ENCODE peak calls at places on chromosomes 6 and 20, in nine cellular contexts. H is GM13977, X is ovary, W is mesothelial cell of epicardium, L is cardiac fibroblast, D is endothelial cell, Z is epithelial cell of proximal tubule, G is upper lobe of left lung, Y is IMR-90. K is an unnamed sample.

GRCh38 chr6:28000351-28001045 is 43.5 kb downstream of the OR2B6 start:
- DNase-seq in Z (no peak), X (no peak), L (no peak), D (no peak), H (no peak), Y (no peak), W (no peak), G (no peak), K (no peak)

GRCh38 chr20:44714701-44715494 is at the start of gene CCN5:
- DNase-seq in X (peak; percentile 96), H (no peak), D (no peak), L (peak; percentile 81), W (no peak), G (peak; percentile 91), Y (peak; percentile 64), Z (no peak), K (peak; percentile 92)

GRCh38 chr6:49524541-49524940 is 24.8 kb downstream of the GLYATL3 start:
- DNase-seq in L (no peak), G (no peak), X (no peak), Z (no peak), H (no peak), D (no peak), W (no peak), Y (no peak), K (no peak)

GRCh38 chr20:48584391-48585249 is 243.2 kb downstream of the PREX1 start:
- DNase-seq in W (no peak), Z (no peak), L (no peak), X (no peak), D (no peak), G (no peak), H (no peak), Y (no peak), K (peak; percentile 19)

GRCh38 chr20:43914286-43914685 is 366 bp upstream of the TOX2 start:
- DNase-seq in Y (no peak), D (no peak), X (no peak), W (no peak), G (peak; percentile 83), H (no peak), Z (no peak), L (no peak), K (no peak)

GRCh38 chr20:2651772-2652723 is at the start of gene NOP56:
- DNase-seq in D (peak; percentile 97), H (peak; percentile 95), Z (no peak), X (peak; percentile 93), L (peak; percentile 91), G (peak; percentile 98), Y (peak; percentile 86), W (peak; percentile 86), K (peak; percentile 85)

GRCh38 chr6:25223421-25224052 is 55.6 kb upstream of the CARMIL1 start:
- DNase-seq in H (peak; percentile 63), Z (no peak), W (peak; percentile 56), Y (peak; percentile 73), D (peak; percentile 66), L (peak; percentile 82), G (no peak), X (peak; percentile 76), K (peak; percentile 76)

GRCh38 chr6:166627875-166628849 is 1.1 kb upstream of the RPS6KA2 start:
- DNase-seq in X (peak; percentile 77), Z (no peak), G (peak; percentile 91), H (peak; percentile 61), Y (peak; percentile 55), L (peak; percentile 62), D (peak; percentile 87), W (no peak), K (peak; percentile 70)

GRCh38 chr20:8527998-8528397 is 395.9 kb downstream of the PLCB1 start:
- DNase-seq in L (peak; percentile 93), G (no peak), D (no peak), Y (peak; percentile 95), X (no peak), W (no peak), H (no peak), Z (no peak), K (no peak)

GRCh38 chr6:55198708-55199107 is 24.4 kb downstream of the HCRTR2 start:
- DNase-seq in G (no peak), Y (no peak), W (no peak), H (no peak), D (no peak), Z (no peak), X (no peak), L (no peak), K (no peak)

GRCh38 chr6:13395272-13396237 is 67.2 kb upstream of the TBC1D7 start:
- DNase-seq in Y (peak; percentile 83), X (peak; percentile 50), G (no peak), D (no peak), Z (no peak), H (peak; percentile 55), W (peak; percentile 61), L (peak; percentile 89), K (peak; percentile 83)

GRCh38 chr6:92706976-92707375 is 712.4 kb downstream of the EPHA7 start:
- DNase-seq in L (no peak), G (no peak), H (no peak), D (no peak), Z (peak; percentile 53), W (no peak), X (no peak), Y (no peak), K (no peak)

GRCh38 chr20:329325-329695 is 4.0 kb downstream of the SOX12 start:
- DNase-seq in W (no peak), Y (no peak), D (no peak), Z (no peak), L (no peak), X (no peak), G (no peak), H (no peak), K (no peak)

GRCh38 chr6:34249469-34250370 is 914 bp upstream of the SMIM29 start:
- DNase-seq in Y (no peak), L (no peak), G (no peak), X (no peak), Z (no peak), W (no peak), H (no peak), D (no peak), K (no peak)

GRCh38 chr6:135535989-135536414 is 38.5 kb upstream of the AHI1 start:
- DNase-seq in Y (peak; percentile 98), W (no peak), Z (peak; percentile 38), X (no peak), D (peak; percentile 15), G (no peak), L (peak; percentile 90), H (peak; percentile 21), K (no peak)

GRCh38 chr6:107230448-107230847 is 115.1 kb upstream of the BEND3 start:
- DNase-seq in G (no peak), X (no peak), H (no peak), Z (no peak), Y (no peak), D (no peak), L (no peak), W (no peak), K (no peak)

GRCh38 chr20:21272279-21272678 is 30.9 kb upstream of the XRN2 start:
- DNase-seq in X (no peak), Y (peak; percentile 51), D (no peak), Z (no peak), W (no peak), L (peak; percentile 35), G (no peak), H (no peak), K (no peak)

GRCh38 chr20:19813839-19814238 is 55.8 kb downstream of the RIN2 start:
- DNase-seq in L (peak; percentile 76), D (no peak), Y (peak; percentile 34), H (no peak), G (no peak), W (no peak), Z (no peak), X (no peak), K (no peak)

GRCh38 chr6:402901-403658 is 11.5 kb downstream of the IRF4 start:
- DNase-seq in H (no peak), X (no peak), D (no peak), L (no peak), Z (no peak), W (no peak), Y (no peak), G (no peak), K (no peak)

GRCh38 chr20:44428174-44429016 is 47.3 kb upstream of the TTPAL start:
- DNase-seq in W (no peak), Y (no peak), G (no peak), X (no peak), L (no peak), H (no peak), Z (no peak), D (no peak), K (no peak)

GRCh38 chr6:93902517-93902916 is 483.2 kb upstream of the EPHA7 start:
- DNase-seq in H (no peak), D (no peak), G (no peak), Y (no peak), L (no peak), X (no peak), W (no peak), Z (no peak), K (no peak)
- TF ChIP-seq CTCF in H (no peak), D (no peak), G (no peak), Y (no peak), L (no peak), X (no peak), W (no peak), Z (no peak), K (no peak)

DNA sequence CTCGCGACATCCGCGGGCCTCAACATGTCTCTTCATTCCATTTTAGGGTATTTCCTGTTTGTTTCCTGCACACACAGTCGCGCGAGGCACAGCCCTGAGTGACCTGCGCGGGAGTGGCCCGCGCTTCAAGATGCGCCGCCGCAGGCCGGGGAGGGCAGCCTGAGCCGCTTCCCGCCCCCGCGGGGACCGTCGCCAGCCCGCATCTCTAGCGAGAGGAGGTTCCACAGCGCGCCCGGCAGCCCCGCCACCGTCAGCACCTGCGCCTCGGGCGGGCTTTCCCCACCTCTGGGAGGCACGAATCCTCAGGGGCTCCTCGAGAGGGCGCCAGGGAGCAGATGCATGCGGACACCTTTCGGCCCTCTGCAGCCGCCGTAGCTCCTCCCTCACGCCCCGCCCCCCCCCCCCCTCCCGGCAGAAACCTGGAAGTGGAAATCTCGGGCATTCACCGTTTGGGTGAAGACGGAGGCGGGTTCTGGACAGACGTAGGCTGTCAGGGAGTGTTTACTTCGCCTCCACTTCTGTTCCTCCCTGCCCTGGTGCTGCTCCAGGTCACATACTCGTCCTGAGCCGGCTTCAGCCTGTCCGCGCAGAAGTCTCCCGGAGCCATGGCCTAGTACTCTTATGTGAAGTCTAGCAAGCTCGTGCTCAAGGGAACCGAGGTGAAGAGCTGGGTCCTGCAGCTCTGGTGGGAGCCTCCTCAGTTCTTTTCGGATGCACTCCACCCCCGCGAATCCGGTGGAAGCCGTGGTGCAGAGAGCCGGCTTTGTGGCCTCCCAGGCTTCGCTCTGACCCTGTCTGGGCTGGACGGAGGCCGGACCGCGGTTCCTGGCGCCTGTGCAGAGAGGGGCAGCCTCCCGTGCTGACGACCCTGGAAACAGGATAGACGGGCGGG is 880.5 kb upstream of the DEFB115 start:
- DNase-seq in H (no peak), L (peak; percentile 85), Y (peak; percentile 79), X (peak; percentile 83), G (peak; percentile 95), W (no peak), Z (peak; percentile 20), D (peak; percentile 92), K (peak; percentile 77)
- TF ChIP-seq CTCF in H (no peak), L (peak; percentile 61), Y (peak; percentile 61), X (peak; percentile 51), G (peak; percentile 76), W (no peak), Z (peak; percentile 57), D (peak; percentile 73), K (peak; percentile 80)

GRCh38 chr6:127855542-127856159 is 45.2 kb downstream of the THEMIS start:
- DNase-seq in Z (no peak), L (peak; percentile 71), X (peak; percentile 17), Y (peak; percentile 45), H (no peak), D (peak; percentile 18), W (no peak), G (no peak), K (no peak)
- TF ChIP-seq CTCF in Z (peak; percentile 70), L (peak; percentile 61), X (no peak), Y (peak; percentile 61), H (peak; percentile 31), D (peak; percentile 49), W (no peak), G (no peak), K (peak; percentile 59)

GRCh38 chr6:2766767-2767314 is 1.6 kb downstream of the WRNIP1 start:
- DNase-seq in H (no peak), Y (peak; percentile 28), D (no peak), W (no peak), L (peak; percentile 45), X (no peak), G (no peak), Z (no peak), K (no peak)
- TF ChIP-seq CTCF in H (no peak), Y (no peak), D (no peak), W (no peak), L (peak; percentile 0), X (no peak), G (no peak), Z (peak; percentile 3), K (no peak)

K was measured in tibial artery.